ENCODE peak calls at places on chromosomes 11 and 22, in four cellular contexts. One of them, this sample, is unnamed.

GRCh38 chr22:29298641-29299040 is 7.8 kb upstream of the GAS2L1 start:
- DNase-seq in GF-D8: no peak
- DNase-seq in Peyer's patch: no peak
- DNase-seq in NCI-H1417: no peak
- DNase-seq in this sample: no peak

GRCh38 chr22:23237841-23238240 is 57.5 kb downstream of the BCR start:
- DNase-seq in GF-D8: no peak
- DNase-seq in Peyer's patch: no peak
- DNase-seq in NCI-H1417: no peak
- DNase-seq in this sample: no peak

GRCh38 chr11:117185739-117186430 is 7.3 kb downstream of the SIDT2 start:
- DNase-seq in GF-D8: no peak
- DNase-seq in NCI-H1417: no peak
- DNase-seq in Peyer's patch: no peak
- DNase-seq in this sample: no peak

GRCh38 chr11:69321877-69322350 is 28.0 kb downstream of the MYEOV start:
- DNase-seq in Peyer's patch: no peak
- DNase-seq in GF-D8: no peak
- DNase-seq in NCI-H1417: no peak
- DNase-seq in this sample: no peak

GRCh38 chr11:50298182-50298988 is 265.7 kb downstream of the OR4C45 start:
- DNase-seq in GF-D8: no peak
- DNase-seq in Peyer's patch: no peak
- DNase-seq in NCI-H1417: no peak
- DNase-seq in this sample: no peak

GRCh38 chr22:37213941-37214340 is 1.7 kb upstream of the SSTR3 start:
- DNase-seq in NCI-H1417: no peak
- DNase-seq in GF-D8: no peak
- DNase-seq in Peyer's patch: no peak
- DNase-seq in this sample: no peak

GRCh38 chr22:24155597-24156145 is 25.6 kb upstream of the SUSD2 start:
- DNase-seq in GF-D8: peak
- DNase-seq in NCI-H1417: no peak
- DNase-seq in Peyer's patch: peak
- DNase-seq in this sample: no peak

GRCh38 chr11:22699388-22699787 is 33.0 kb downstream of the GAS2 start:
- DNase-seq in GF-D8: no peak
- DNase-seq in Peyer's patch: no peak
- DNase-seq in NCI-H1417: no peak
- DNase-seq in this sample: no peak

GRCh38 chr11:100851129-100851528 is 164.0 kb downstream of the ARHGAP42 start:
- DNase-seq in NCI-H1417: no peak
- DNase-seq in Peyer's patch: no peak
- DNase-seq in GF-D8: no peak
- DNase-seq in this sample: no peak

GRCh38 chr11:128956401-128957203 is 13.9 kb upstream of the TP53AIP1 start:
- DNase-seq in GF-D8: peak
- DNase-seq in Peyer's patch: no peak
- DNase-seq in NCI-H1417: peak
- DNase-seq in this sample: peak

GRCh38 chr22:22195265-22196017 is 49.1 kb upstream of the VPREB1 start:
- DNase-seq in GF-D8: peak
- DNase-seq in Peyer's patch: peak
- DNase-seq in NCI-H1417: peak
- DNase-seq in this sample: peak

GRCh38 chr11:121933294-121933693 is 182.7 kb downstream of the BLID start:
- DNase-seq in GF-D8: no peak
- DNase-seq in Peyer's patch: no peak
- DNase-seq in NCI-H1417: no peak
- DNase-seq in this sample: no peak

GRCh38 chr11:11672101-11672500 is 50.3 kb upstream of the GALNT18 start:
- DNase-seq in GF-D8: no peak
- DNase-seq in Peyer's patch: no peak
- DNase-seq in NCI-H1417: no peak
- DNase-seq in this sample: no peak

GRCh38 chr11:22387126-22387525 is 48.9 kb downstream of the SLC17A6 start:
- DNase-seq in GF-D8: no peak
- DNase-seq in NCI-H1417: no peak
- DNase-seq in Peyer's patch: no peak
- DNase-seq in this sample: no peak

GRCh38 chr22:41425704-41426365 is 20.8 kb downstream of the TOB2 start:
- DNase-seq in Peyer's patch: no peak
- DNase-seq in NCI-H1417: no peak
- DNase-seq in GF-D8: no peak
- DNase-seq in this sample: no peak

GRCh38 chr11:92376146-92376599 is 151.6 kb downstream of the FAT3 start:
- DNase-seq in NCI-H1417: no peak
- DNase-seq in GF-D8: no peak
- DNase-seq in Peyer's patch: no peak
- DNase-seq in this sample: peak

GRCh38 chr22:24224468-24224867 is 20.4 kb downstream of the GGT5 start:
- DNase-seq in GF-D8: no peak
- DNase-seq in NCI-H1417: no peak
- DNase-seq in Peyer's patch: no peak
- DNase-seq in this sample: no peak

GRCh38 chr22:29883045-29883830 is at the start of gene MTMR3:
- DNase-seq in GF-D8: peak
- DNase-seq in NCI-H1417: peak
- DNase-seq in Peyer's patch: peak
- DNase-seq in this sample: peak

GRCh38 chr11:128867277-128867676 is at the start of gene KCNJ1:
- DNase-seq in GF-D8: no peak
- DNase-seq in Peyer's patch: no peak
- DNase-seq in NCI-H1417: no peak
- DNase-seq in this sample: no peak

GRCh38 chr11:48193876-48194275 is 22.7 kb upstream of the OR4B1 start:
- DNase-seq in NCI-H1417: no peak
- DNase-seq in Peyer's patch: no peak
- DNase-seq in GF-D8: no peak
- DNase-seq in this sample: no peak

GRCh38 chr11:102154806-102155205 is 44.6 kb downstream of the YAP1 start:
- DNase-seq in GF-D8: no peak
- DNase-seq in NCI-H1417: no peak
- DNase-seq in Peyer's patch: no peak
- DNase-seq in this sample: no peak

GRCh38 chr11:68003846-68004550 is at the start of gene UNC93B1:
- DNase-seq in Peyer's patch: peak
- DNase-seq in GF-D8: peak
- DNase-seq in NCI-H1417: peak
- DNase-seq in this sample: peak

GRCh38 chr22:40196628-40197027 is 18.9 kb downstream of the TNRC6B start:
- DNase-seq in Peyer's patch: no peak
- DNase-seq in NCI-H1417: no peak
- DNase-seq in GF-D8: no peak
- DNase-seq in this sample: no peak

GRCh38 chr11:108525161-108525560 is 27.0 kb upstream of the POGLUT3 start:
- DNase-seq in GF-D8: no peak
- DNase-seq in NCI-H1417: no peak
- DNase-seq in Peyer's patch: no peak
- DNase-seq in this sample: no peak

GRCh38 chr22:30885591-30885990 is 83.0 kb downstream of the MORC2 start:
- DNase-seq in NCI-H1417: no peak
- DNase-seq in GF-D8: no peak
- DNase-seq in Peyer's patch: no peak
- DNase-seq in this sample: no peak

GRCh38 chr22:42369250-42370041 is 62.8 kb downstream of the NFAM1 start:
- DNase-seq in Peyer's patch: peak
- DNase-seq in GF-D8: peak
- DNase-seq in NCI-H1417: peak
- DNase-seq in this sample: peak

GRCh38 chr22:34971456-34971855 is 94.5 kb upstream of the ISX start:
- DNase-seq in Peyer's patch: no peak
- DNase-seq in NCI-H1417: no peak
- DNase-seq in GF-D8: no peak
- DNase-seq in this sample: no peak

GRCh38 chr11:97786961-97787360 is 1233.8 kb upstream of the CNTN5 start:
- DNase-seq in NCI-H1417: no peak
- DNase-seq in GF-D8: no peak
- DNase-seq in Peyer's patch: no peak
- DNase-seq in this sample: no peak

GRCh38 chr11:9138612-9139579 is 47.5 kb upstream of the SCUBE2 start:
- DNase-seq in GF-D8: no peak
- DNase-seq in NCI-H1417: no peak
- DNase-seq in Peyer's patch: no peak
- DNase-seq in this sample: no peak